ENCODE peak calls at places on chromosomes 7 and 10, in four cellular contexts. F is colonic mucosa, O is fibroblast of lung, H is mesenchymal stem cell. A is an unnamed sample.
A peak's percentile ranks its signal among the peaks of the same experiment; 100 is the strongest.

GRCh38 chr10:27865221-27865635 is 119.6 kb upstream of the MKX start:
- DNase-seq in H (no peak), O (peak; percentile 52), F (no peak), A (peak; percentile 34)

GRCh38 chr10:79981673-79982485 is 33.0 kb upstream of the SFTPD start:
- DNase-seq in F (peak; percentile 60), O (peak; percentile 41), H (peak; percentile 43), A (peak; percentile 65)

GRCh38 chr10:62614389-62615157 is 189.9 kb upstream of the ADO start:
- DNase-seq in H (peak; percentile 67), F (no peak), O (peak; percentile 86), A (peak; percentile 39)

GRCh38 chr7:71298378-71298777 is 166.4 kb downstream of the GALNT17 start:
- DNase-seq in H (no peak), F (no peak), O (no peak), A (no peak)

GRCh38 chr10:6537704-6538103 is 42.4 kb downstream of the PRKCQ start:
- DNase-seq in O (no peak), H (no peak), F (no peak), A (no peak)

GRCh38 chr7:4882169-4882741 is 1.3 kb downstream of the RADIL start:
- DNase-seq in O (peak; percentile 61), F (peak; percentile 30), H (peak; percentile 63), A (peak; percentile 91)

GRCh38 chr7:159078193-159078910 is 66.3 kb downstream of the VIPR2 start:
- DNase-seq in F (no peak), H (no peak), O (no peak), A (no peak)

GRCh38 chr7:47586925-47587324 is 5.0 kb upstream of the TNS3 start:
- DNase-seq in O (no peak), H (no peak), F (no peak), A (no peak)

GRCh38 chr10:12875100-12875499 is 126.4 kb downstream of the CCDC3 start:
- DNase-seq in H (peak; percentile 46), O (peak; percentile 46), F (no peak), A (peak; percentile 79)

GRCh38 chr7:96685755-96686154 is 23.9 kb downstream of the SEM1 start:
- DNase-seq in O (no peak), F (no peak), H (no peak), A (no peak)

GRCh38 chr7:114370177-114370576 is 44.4 kb upstream of the FOXP2 start:
- DNase-seq in O (no peak), F (no peak), H (no peak), A (no peak)

GRCh38 chr7:50303894-50304157 is 690 bp upstream of the IKZF1 start:
- DNase-seq in H (no peak), O (no peak), F (no peak), A (peak; percentile 17)

GRCh38 chr7:45582136-45582742 is 8.1 kb downstream of the ADCY1 start:
- DNase-seq in O (no peak), H (no peak), F (no peak), A (no peak)

GRCh38 chr10:132521466-132522102 is 16.0 kb upstream of the INPP5A start:
- DNase-seq in H (no peak), O (no peak), F (no peak), A (no peak)

GRCh38 chr7:117012284-117013174 is 59.2 kb downstream of the ST7 start:
- DNase-seq in O (peak; percentile 36), F (no peak), H (peak; percentile 67), A (peak; percentile 44)

GRCh38 chr7:35185908-35186731 is 67.8 kb downstream of the TBX20 start:
- DNase-seq in H (peak; percentile 61), O (peak; percentile 79), F (no peak), A (peak; percentile 67)

GRCh38 chr7:131106681-131107342 is 220.9 kb upstream of the MKLN1 start:
- DNase-seq in F (peak; percentile 73), O (peak; percentile 4), H (no peak), A (peak; percentile 55)

GRCh38 chr10:132677096-132677904 is 108.6 kb downstream of the NKX6-2 start:
- DNase-seq in O (peak; percentile 11), H (no peak), F (no peak), A (no peak)

GRCh38 chr10:15419279-15419874 is 48.3 kb upstream of the FAM171A1 start:
- DNase-seq in H (peak; percentile 53), O (peak; percentile 26), F (peak; percentile 55), A (peak; percentile 81)

GRCh38 chr7:67692425-67692824 is 695.8 kb downstream of the TYW1 start:
- DNase-seq in O (peak; percentile 25), H (no peak), F (no peak), A (peak; percentile 26)

GRCh38 chr10:10871312-10871711 is 146.4 kb upstream of the CELF2 start:
- DNase-seq in O (no peak), F (no peak), H (no peak), A (peak; percentile 4)

GRCh38 chr10:43199684-43200537 is 61.7 kb downstream of the CSGALNACT2 start:
- DNase-seq in F (no peak), O (no peak), H (no peak), A (no peak)

GRCh38 chr7:7581531-7582179 is 15.0 kb downstream of the MIOS start:
- DNase-seq in F (no peak), H (no peak), O (no peak), A (no peak)

GRCh38 chr10:104274762-104275721 is 6.1 kb downstream of the GSTO2 start:
- DNase-seq in O (no peak), F (peak; percentile 65), H (no peak), A (peak; percentile 63)

GRCh38 chr7:81871606-81872265 is 101.9 kb upstream of the HGF start:
- DNase-seq in O (no peak), H (no peak), F (no peak), A (peak; percentile 74)

GRCh38 chr10:3516626-3517255 is 268.3 kb downstream of the KLF6 start:
- DNase-seq in O (peak; percentile 34), H (no peak), F (no peak), A (peak; percentile 13)

GRCh38 chr10:3460420-3461128 is 288.0 kb upstream of the PITRM1 start:
- DNase-seq in O (no peak), F (no peak), H (no peak), A (no peak)

GRCh38 chr7:79298145-79298760 is 155.2 kb downstream of the MAGI2 start:
- DNase-seq in O (peak; percentile 45), H (peak; percentile 58), F (peak; percentile 26), A (peak; percentile 85)

GRCh38 chr7:154591544-154591943 is 411.4 kb downstream of the PAXIP1 start:
- DNase-seq in F (no peak), H (no peak), O (peak; percentile 22), A (no peak)

GRCh38 chr7:152959610-152960009 is 200.1 kb downstream of the ACTR3B start:
- DNase-seq in F (no peak), O (no peak), H (no peak), A (no peak)

GRCh38 chr10:3850999-3851937 is 66.3 kb upstream of the KLF6 start:
- DNase-seq in F (no peak), H (peak; percentile 92), O (peak; percentile 93), A (peak; percentile 75)

GRCh38 chr7:24576171-24577052 is 3.2 kb downstream of the PALS2 start:
- DNase-seq in F (peak; percentile 34), O (peak; percentile 74), H (peak; percentile 76), A (peak; percentile 86)

GRCh38 chr7:132575336-132575986 is 809 bp downstream of the PLXNA4 start:
- DNase-seq in O (peak; percentile 76), H (peak; percentile 29), F (peak; percentile 30), A (peak; percentile 78)

GRCh38 chr7:73669858-73670385 is 2.3 kb downstream of the VPS37D start:
- DNase-seq in F (no peak), H (no peak), O (no peak), A (no peak)

GRCh38 chr7:150803161-150803860 is 2.7 kb downstream of the TMEM176A start:
- DNase-seq in O (no peak), F (peak; percentile 58), H (no peak), A (no peak)

GRCh38 chr10:10816453-10816852 is 201.2 kb upstream of the CELF2 start:
- DNase-seq in H (no peak), O (peak; percentile 79), F (no peak), A (peak; percentile 75)

GRCh38 chr7:107186242-107186641 is 17.4 kb downstream of the HBP1 start:
- DNase-seq in O (no peak), H (no peak), F (no peak), A (peak; percentile 41)
- H3K36me3 ChIP-seq in O (peaks cover 4% of the 10 kb centered on the region), H (peaks cover 5% of the 10 kb centered on the region), F (peaks cover 4% of the 10 kb centered on the region), A (peaks cover 94% of the 10 kb centered on the region)

DNA sequence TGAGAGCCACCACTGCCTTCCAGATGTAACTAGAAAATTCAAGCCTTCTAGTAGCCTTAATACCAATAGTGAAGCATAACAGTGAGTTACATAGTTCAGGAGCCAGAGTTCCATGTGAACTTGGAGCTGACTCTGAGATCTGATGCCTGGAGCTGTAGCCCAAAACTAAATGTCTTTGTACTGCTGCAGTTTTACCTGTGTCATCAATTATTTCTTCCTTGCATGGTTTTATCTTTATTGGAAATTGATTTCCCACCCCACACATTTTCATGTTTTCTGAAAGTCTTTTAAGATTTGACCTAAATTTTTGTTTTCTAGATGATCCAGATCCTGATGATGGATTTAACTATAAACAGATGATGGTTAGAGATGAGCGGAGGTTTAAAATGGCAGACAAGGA is 17.0 kb downstream of the OPN1SW start:
- DNase-seq in F (no peak), H (no peak), O (no peak), A (no peak)
- H3K36me3 ChIP-seq in F (no peaks in the 10 kb centered on the region), H (peaks cover 25% of the 10 kb centered on the region), O (peaks cover 16% of the 10 kb centered on the region), A (peaks cover 76% of the 10 kb centered on the region)

GRCh38 chr10:127035827-127036226 is 130.6 kb downstream of the DOCK1 start:
- DNase-seq in H (no peak), F (peak; percentile 5), O (no peak), A (no peak)
- H3K36me3 ChIP-seq in H (peaks cover 61% of the 10 kb centered on the region), F (no peaks in the 10 kb centered on the region), O (peaks cover 15% of the 10 kb centered on the region), A (peaks cover 84% of the 10 kb centered on the region)

DNA sequence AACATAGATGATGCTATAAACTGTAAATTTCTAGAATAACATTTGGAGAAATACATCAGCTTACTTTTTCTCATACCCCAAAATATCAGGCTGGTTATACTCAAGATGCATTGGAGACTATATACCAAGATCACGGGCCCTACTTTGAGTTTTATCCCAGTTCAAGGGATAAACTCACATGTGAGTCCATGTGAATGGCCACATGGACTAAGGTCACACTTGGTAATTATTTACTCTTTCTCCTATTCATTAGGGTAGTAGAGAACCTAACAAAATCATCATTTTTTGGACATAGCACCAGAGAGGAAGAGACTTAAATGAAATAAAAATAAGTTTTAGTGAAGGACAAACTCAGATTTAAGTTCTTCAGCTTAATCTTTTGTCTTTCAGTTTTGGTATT is 93.1 kb upstream of the GATAD1 start:
- DNase-seq in O (no peak), H (no peak), F (no peak), A (no peak)
- H3K36me3 ChIP-seq in O (no peaks in the 10 kb centered on the region), H (no peaks in the 10 kb centered on the region), F (no peaks in the 10 kb centered on the region), A (peaks cover 41% of the 10 kb centered on the region)

DNA sequence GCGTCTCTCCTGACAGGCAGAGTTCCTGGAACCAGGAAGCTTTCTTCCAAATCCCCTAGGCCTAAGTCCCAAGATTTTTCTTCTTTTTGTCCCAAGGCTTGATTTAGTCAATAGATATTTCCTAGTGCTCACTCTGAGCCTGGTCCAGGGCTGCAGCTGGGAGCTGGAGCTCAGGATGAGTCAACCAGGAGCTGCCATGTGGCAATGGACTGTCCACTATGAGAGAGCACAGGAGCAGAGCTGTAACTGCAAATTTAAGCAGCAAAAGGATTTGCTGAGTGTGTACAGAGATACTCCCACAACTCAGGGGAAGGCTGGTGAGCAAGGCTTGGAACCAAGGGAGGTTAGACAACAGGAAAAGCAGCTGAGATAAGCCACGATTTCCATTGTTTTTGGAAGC is 92.1 kb upstream of the CXCL12 start:
- DNase-seq in H (peak; percentile 9), O (peak; percentile 72), F (no peak), A (peak; percentile 63)
- H3K36me3 ChIP-seq in H (no peaks in the 10 kb centered on the region), O (no peaks in the 10 kb centered on the region), F (no peaks in the 10 kb centered on the region), A (no peaks in the 10 kb centered on the region)

GRCh38 chr10:1104971-1105370 is 48.8 kb downstream of the WDR37 start:
- DNase-seq in O (no peak), F (no peak), H (no peak), A (no peak)
- H3K36me3 ChIP-seq in O (peaks cover 25% of the 10 kb centered on the region), F (peaks cover 16% of the 10 kb centered on the region), H (peaks cover 78% of the 10 kb centered on the region), A (peaks cover 83% of the 10 kb centered on the region)

A was measured in adipocyte.